ENCODE peak calls at places on chromosomes 16 and 17, in seven cellular contexts. One of them, this sample, is unnamed.

GRCh38 chr16:54244061-54244886 is 42.3 kb downstream of the IRX3 start:
- DNase-seq in left ventricle myocardium inferior: no peak
- DNase-seq in stimulated activated CD4-positive, alpha-beta T cell treated with anti-CD3 and anti-CD28 coated beads, TNF-alpha, amount 100 ng/mL, for 4 hours: no peak
- DNase-seq in GM12864: no peak
- DNase-seq in mucosa of descending colon: no peak
- DNase-seq in GM10248: no peak
- DNase-seq in cardiac fibroblast: no peak
- DNase-seq in this sample: no peak

GRCh38 chr17:77528516-77529327 is 388.0 kb downstream of the SEC14L1 start:
- DNase-seq in left ventricle myocardium inferior: peak
- DNase-seq in stimulated activated CD4-positive, alpha-beta T cell treated with anti-CD3 and anti-CD28 coated beads, TNF-alpha, amount 100 ng/mL, for 4 hours: no peak
- DNase-seq in GM12864: no peak
- DNase-seq in mucosa of descending colon: no peak
- DNase-seq in GM10248: no peak
- DNase-seq in cardiac fibroblast: no peak
- DNase-seq in this sample: no peak

GRCh38 chr16:54489225-54489781 is 202.7 kb upstream of the IRX3 start:
- DNase-seq in left ventricle myocardium inferior: no peak
- DNase-seq in stimulated activated CD4-positive, alpha-beta T cell treated with anti-CD3 and anti-CD28 coated beads, TNF-alpha, amount 100 ng/mL, for 4 hours: no peak
- DNase-seq in GM12864: no peak
- DNase-seq in mucosa of descending colon: peak
- DNase-seq in GM10248: no peak
- DNase-seq in cardiac fibroblast: peak
- DNase-seq in this sample: peak

GRCh38 chr17:39674702-39675389 is 6.6 kb downstream of the PNMT start:
- DNase-seq in left ventricle myocardium inferior: peak
- DNase-seq in stimulated activated CD4-positive, alpha-beta T cell treated with anti-CD3 and anti-CD28 coated beads, TNF-alpha, amount 100 ng/mL, for 4 hours: no peak
- DNase-seq in GM12864: no peak
- DNase-seq in mucosa of descending colon: peak
- DNase-seq in GM10248: peak
- DNase-seq in cardiac fibroblast: peak
- DNase-seq in this sample: peak

GRCh38 chr17:62572488-62573469 is 54.7 kb upstream of the MRC2 start:
- DNase-seq in left ventricle myocardium inferior: no peak
- DNase-seq in stimulated activated CD4-positive, alpha-beta T cell treated with anti-CD3 and anti-CD28 coated beads, TNF-alpha, amount 100 ng/mL, for 4 hours: no peak
- DNase-seq in GM12864: no peak
- DNase-seq in mucosa of descending colon: no peak
- DNase-seq in GM10248: no peak
- DNase-seq in cardiac fibroblast: peak
- DNase-seq in this sample: no peak

GRCh38 chr16:86951831-86952598 is 365.2 kb downstream of the C16orf95 start:
- DNase-seq in left ventricle myocardium inferior: peak
- DNase-seq in stimulated activated CD4-positive, alpha-beta T cell treated with anti-CD3 and anti-CD28 coated beads, TNF-alpha, amount 100 ng/mL, for 4 hours: no peak
- DNase-seq in GM12864: no peak
- DNase-seq in mucosa of descending colon: no peak
- DNase-seq in GM10248: no peak
- DNase-seq in cardiac fibroblast: peak
- DNase-seq in this sample: no peak

GRCh38 chr16:15907863-15908478 is 19.6 kb upstream of the CEP20 start:
- DNase-seq in left ventricle myocardium inferior: no peak
- DNase-seq in stimulated activated CD4-positive, alpha-beta T cell treated with anti-CD3 and anti-CD28 coated beads, TNF-alpha, amount 100 ng/mL, for 4 hours: no peak
- DNase-seq in GM12864: peak
- DNase-seq in mucosa of descending colon: no peak
- DNase-seq in GM10248: peak
- DNase-seq in cardiac fibroblast: peak
- DNase-seq in this sample: peak

GRCh38 chr17:37483311-37484039 is 6.2 kb upstream of the DUSP14 start:
- DNase-seq in left ventricle myocardium inferior: no peak
- DNase-seq in stimulated activated CD4-positive, alpha-beta T cell treated with anti-CD3 and anti-CD28 coated beads, TNF-alpha, amount 100 ng/mL, for 4 hours: no peak
- DNase-seq in GM12864: no peak
- DNase-seq in mucosa of descending colon: no peak
- DNase-seq in GM10248: peak
- DNase-seq in cardiac fibroblast: peak
- DNase-seq in this sample: no peak

GRCh38 chr17:73933871-73934270 is 269.6 kb upstream of the RPL38 start:
- DNase-seq in left ventricle myocardium inferior: no peak
- DNase-seq in stimulated activated CD4-positive, alpha-beta T cell treated with anti-CD3 and anti-CD28 coated beads, TNF-alpha, amount 100 ng/mL, for 4 hours: no peak
- DNase-seq in GM12864: no peak
- DNase-seq in mucosa of descending colon: no peak
- DNase-seq in GM10248: no peak
- DNase-seq in cardiac fibroblast: no peak
- DNase-seq in this sample: no peak

GRCh38 chr16:28029387-28030002 is 34.0 kb downstream of the GSG1L start:
- DNase-seq in left ventricle myocardium inferior: no peak
- DNase-seq in stimulated activated CD4-positive, alpha-beta T cell treated with anti-CD3 and anti-CD28 coated beads, TNF-alpha, amount 100 ng/mL, for 4 hours: no peak
- DNase-seq in GM12864: no peak
- DNase-seq in mucosa of descending colon: no peak
- DNase-seq in GM10248: no peak
- DNase-seq in cardiac fibroblast: no peak
- DNase-seq in this sample: no peak

This sample was measured in stomach.